ENCODE peak calls at places on chromosomes 12 and 14, in nine cellular contexts. B, C, D, X, S, H, Z, G and Y are unnamed samples. For H3K27me3, the result is how much of the 10 kb centered on the place peaks cover.

GRCh38 chr12:103785243-103786031 is 55.6 kb downstream of the NT5DC3 start:
- DNase-seq in B (no peak), C (no peak), D (no peak), X (peak), S (no peak), H (no peak), Z (no peak), G (no peak), Y (no peak)

GRCh38 chr14:101875726-101876268 is 88.6 kb upstream of the DYNC1H1 start:
- DNase-seq in B (no peak), C (no peak), D (no peak), X (peak), S (no peak), H (no peak), Z (no peak), G (no peak), Y (no peak)

GRCh38 chr12:57216014-57216891 is at the start of gene NXPH4:
- DNase-seq in B (no peak), C (no peak), D (no peak), X (no peak), S (peak), H (no peak), Z (no peak), G (peak), Y (no peak)

GRCh38 chr12:31289443-31289842 is 36.5 kb downstream of the SINHCAF start:
- DNase-seq in B (no peak), C (no peak), D (no peak), X (no peak), S (no peak), H (no peak), Z (no peak), G (no peak), Y (no peak)

GRCh38 chr14:71491925-71492324 is 440.3 kb upstream of the RGS6 start:
- DNase-seq in B (no peak), C (no peak), D (peak), X (peak), S (no peak), H (no peak), Z (no peak), G (no peak), Y (no peak)

GRCh38 chr12:68483592-68484373 is 126.9 kb upstream of the RAP1B start:
- DNase-seq in B (no peak), C (peak), D (peak), X (peak), S (no peak), H (no peak), Z (no peak), G (no peak), Y (peak)

GRCh38 chr14:100417466-100417865 is 94.3 kb downstream of the SLC25A47 start:
- DNase-seq in B (no peak), C (peak), D (peak), X (peak), S (no peak), H (peak), Z (no peak), G (peak), Y (peak)

GRCh38 chr12:50401383-50402155 is 884 bp downstream of the LARP4 start:
- DNase-seq in B (peak), C (no peak), D (peak), X (peak), S (no peak), H (no peak), Z (no peak), G (peak), Y (peak)

GRCh38 chr12:46389130-46389616 is 16.6 kb upstream of the SLC38A2 start:
- DNase-seq in B (no peak), C (peak), D (peak), X (peak), S (no peak), H (no peak), Z (no peak), G (no peak), Y (no peak)

DNA sequence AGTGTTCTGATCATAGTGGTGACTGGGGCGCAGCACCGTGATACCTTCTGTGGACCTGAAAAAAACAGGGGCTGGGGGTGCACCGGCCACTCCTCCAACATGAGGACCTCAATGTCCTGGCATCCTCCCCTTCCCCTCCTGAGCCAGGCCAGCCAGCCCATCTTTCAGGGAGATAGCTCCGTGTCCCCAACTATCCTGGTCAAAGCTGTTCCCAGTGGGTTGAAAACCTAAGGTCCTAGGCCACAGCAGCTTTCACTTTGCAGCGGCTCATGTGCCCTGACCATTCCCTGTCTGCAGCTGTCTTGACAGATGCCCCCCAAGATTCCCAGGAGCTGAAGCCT is 75.7 kb downstream of the BCL11B start:
- DNase-seq in B (no peak), C (no peak), D (no peak), X (no peak), S (no peak), H (no peak), Z (no peak), G (no peak), Y (no peak)
- H3K4me3 ChIP-seq in B (no peak), C (no peak), D (no peak), X (no peak), S (no peak), H (no peak), Z (no peak), G (no peak), Y (no peak)

GRCh38 chr14:91170504-91171121 is 56.7 kb downstream of the DGLUCY start:
- DNase-seq in B (peak), C (no peak), D (peak), X (peak), S (peak), H (no peak), Z (no peak), G (no peak), Y (no peak)
- TF ChIP-seq CTCF in B (no peak), C (no peak), D (no peak), X (no peak), S (no peak), H (no peak), Z (no peak), G (no peak), Y (no peak)

GRCh38 chr14:89137514-89138163 is 279.4 kb downstream of the FOXN3 start:
- DNase-seq in B (peak), C (peak), D (peak), X (peak), S (no peak), H (no peak), Z (peak), G (no peak), Y (peak)
- H3K27me3 ChIP-seq in B (under half), C (under half), D (under half), X (under half), S (under half), H (under half), Z (under half), G (under half), Y (under half)

GRCh38 chr12:40012709-40013108 is 93.2 kb downstream of the SLC2A13 start:
- DNase-seq in B (no peak), C (no peak), D (no peak), X (no peak), S (no peak), H (no peak), Z (no peak), G (no peak), Y (no peak)

GRCh38 chr12:40011775-40012129 is 94.1 kb downstream of the SLC2A13 start:
- DNase-seq in B (no peak), C (no peak), D (no peak), X (no peak), S (no peak), H (no peak), Z (no peak), G (no peak), Y (no peak)

GRCh38 chr12:40013847-40014246 is 92.0 kb downstream of the SLC2A13 start:
- DNase-seq in B (no peak), C (no peak), D (no peak), X (no peak), S (no peak), H (no peak), Z (no peak), G (no peak), Y (no peak)

GRCh38 chr12:40013292-40013691 is 92.6 kb downstream of the SLC2A13 start:
- DNase-seq in B (no peak), C (no peak), D (no peak), X (no peak), S (no peak), H (no peak), Z (no peak), G (no peak), Y (no peak)

GRCh38 chr12:40010899-40011774 is 94.7 kb downstream of the SLC2A13 start:
- DNase-seq in B (peak), C (no peak), D (peak), X (peak), S (no peak), H (no peak), Z (peak), G (peak), Y (peak)
- H3K4me3 ChIP-seq in B (no peak), C (no peak), D (no peak), X (no peak), S (peak), H (no peak), Z (peak), G (no peak), Y (no peak)

GRCh38 chr14:77125275-77126073 is 16.1 kb downstream of the ZDHHC22 start:
- DNase-seq in B (no peak), C (no peak), D (no peak), X (no peak), S (no peak), H (no peak), Z (no peak), G (peak), Y (no peak)
- TF ChIP-seq CTCF in B (no peak), C (no peak), D (no peak), X (no peak), S (peak), H (no peak), Z (peak), G (no peak), Y (no peak)

GRCh38 chr14:92903359-92903758 is 19.6 kb upstream of the CHGA start:
- DNase-seq in B (no peak), C (no peak), D (no peak), X (no peak), S (no peak), H (no peak), Z (no peak), G (no peak), Y (no peak)
- H3K27me3 ChIP-seq in B (under half), C (under half), D (under half), X (under half), S (half or more), H (under half), Z (under half), G (under half), Y (under half)

GRCh38 chr12:65740873-65741600 is 83.2 kb upstream of the HMGA2 start:
- DNase-seq in B (peak), C (no peak), D (peak), X (peak), S (peak), H (peak), Z (no peak), G (peak), Y (peak)
- H3K4me3 ChIP-seq in B (peak), C (peak), D (peak), X (peak), S (peak), H (peak), Z (peak), G (peak), Y (peak)